ENCODE peak calls at places on chromosomes 6 and 20, in five cellular contexts. One of them, this sample, is unnamed.

GRCh38 chr20:36988494-36988966 is 37.0 kb upstream of the SAMHD1 start:
- DNase-seq in Calu3: no peak
- DNase-seq in epithelial cell of esophagus: peak; percentile 39
- DNase-seq in AG04450: no peak
- DNase-seq in glutamatergic neuron: no peak
- DNase-seq in this sample: no peak

GRCh38 chr6:56595490-56596122 is 47.1 kb downstream of the DST start:
- DNase-seq in AG04450: no peak
- DNase-seq in Calu3: peak; percentile 41
- DNase-seq in epithelial cell of esophagus: peak; percentile 81
- DNase-seq in glutamatergic neuron: peak; percentile 30
- DNase-seq in this sample: peak; percentile 26

GRCh38 chr20:38222231-38222922 is 38.2 kb downstream of the KIAA1755 start:
- DNase-seq in epithelial cell of esophagus: peak; percentile 61
- DNase-seq in Calu3: peak; percentile 92
- DNase-seq in AG04450: no peak
- DNase-seq in glutamatergic neuron: peak; percentile 87
- DNase-seq in this sample: peak; percentile 82

GRCh38 chr6:170087946-170088348 is 202.9 kb downstream of the DLL1 start:
- DNase-seq in AG04450: no peak
- DNase-seq in Calu3: no peak
- DNase-seq in glutamatergic neuron: peak; percentile 62
- DNase-seq in epithelial cell of esophagus: no peak
- DNase-seq in this sample: peak; percentile 24

GRCh38 chr6:108436771-108437170 is 123.9 kb upstream of the FOXO3 start:
- DNase-seq in AG04450: no peak
- DNase-seq in Calu3: no peak
- DNase-seq in epithelial cell of esophagus: no peak
- DNase-seq in glutamatergic neuron: no peak
- DNase-seq in this sample: no peak

GRCh38 chr6:75802366-75802765 is 53.3 kb downstream of the MYO6 start:
- DNase-seq in glutamatergic neuron: no peak
- DNase-seq in Calu3: no peak
- DNase-seq in AG04450: no peak
- DNase-seq in epithelial cell of esophagus: no peak
- DNase-seq in this sample: no peak

GRCh38 chr20:3911956-3912355 is 22.8 kb downstream of the PANK2 start:
- DNase-seq in Calu3: no peak
- DNase-seq in glutamatergic neuron: no peak
- DNase-seq in AG04450: no peak
- DNase-seq in epithelial cell of esophagus: no peak
- DNase-seq in this sample: no peak

GRCh38 chr6:119234457-119234856 is 115.1 kb downstream of the MAN1A1 start:
- DNase-seq in glutamatergic neuron: no peak
- DNase-seq in AG04450: no peak
- DNase-seq in epithelial cell of esophagus: no peak
- DNase-seq in Calu3: no peak
- DNase-seq in this sample: no peak

GRCh38 chr6:169556758-169557505 is 144.9 kb downstream of the WDR27 start:
- DNase-seq in AG04450: no peak
- DNase-seq in Calu3: no peak
- DNase-seq in epithelial cell of esophagus: no peak
- DNase-seq in glutamatergic neuron: no peak
- DNase-seq in this sample: no peak

GRCh38 chr6:3266170-3266569 is 7.4 kb downstream of the PSMG4 start:
- DNase-seq in Calu3: no peak
- DNase-seq in epithelial cell of esophagus: no peak
- DNase-seq in AG04450: no peak
- DNase-seq in glutamatergic neuron: no peak
- DNase-seq in this sample: no peak

GRCh38 chr6:148599967-148600426 is 146.8 kb upstream of the UST start:
- DNase-seq in Calu3: no peak
- DNase-seq in glutamatergic neuron: no peak
- DNase-seq in epithelial cell of esophagus: no peak
- DNase-seq in AG04450: peak; percentile 26
- DNase-seq in this sample: no peak

GRCh38 chr6:31701666-31702420 is 1.3 kb downstream of the ABHD16A start:
- DNase-seq in glutamatergic neuron: peak; percentile 48
- DNase-seq in epithelial cell of esophagus: no peak
- DNase-seq in Calu3: no peak
- DNase-seq in AG04450: no peak
- DNase-seq in this sample: no peak

GRCh38 chr6:19569563-19569962 is 267.6 kb upstream of the ID4 start:
- DNase-seq in epithelial cell of esophagus: no peak
- DNase-seq in Calu3: no peak
- DNase-seq in AG04450: no peak
- DNase-seq in glutamatergic neuron: no peak
- DNase-seq in this sample: no peak

GRCh38 chr6:34556031-34556471 is at the start of gene SPDEF:
- DNase-seq in epithelial cell of esophagus: peak; percentile 32
- DNase-seq in glutamatergic neuron: no peak
- DNase-seq in AG04450: no peak
- DNase-seq in Calu3: peak; percentile 76
- DNase-seq in this sample: no peak
- TF ChIP-seq CTCF in epithelial cell of esophagus: peak; percentile 8
- TF ChIP-seq CTCF in glutamatergic neuron: no peak
- TF ChIP-seq CTCF in AG04450: no peak
- TF ChIP-seq CTCF in Calu3: no peak
- TF ChIP-seq CTCF in this sample: no peak

DNA sequence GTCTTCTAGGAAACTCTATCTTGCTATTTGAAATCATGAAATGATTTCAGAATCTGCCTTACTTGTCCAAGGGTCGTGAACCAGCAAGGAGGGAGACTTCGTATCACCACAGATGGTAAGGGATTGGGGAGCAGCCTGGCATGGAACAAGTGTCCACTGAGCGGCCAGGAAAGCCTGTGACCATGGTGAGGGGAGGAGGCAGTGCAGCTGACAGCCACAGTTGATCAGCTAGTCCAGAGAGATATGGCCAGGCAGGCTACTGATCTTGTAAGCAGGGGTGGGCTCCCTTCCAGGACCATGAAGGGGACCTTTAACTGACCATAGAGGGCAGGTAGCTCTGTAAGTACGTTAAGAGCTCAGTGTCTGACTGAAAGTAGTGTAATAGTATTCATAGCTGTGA is 96.8 kb upstream of the TENT5A start:
- DNase-seq in Calu3: no peak
- DNase-seq in AG04450: no peak
- DNase-seq in glutamatergic neuron: no peak
- DNase-seq in epithelial cell of esophagus: no peak
- DNase-seq in this sample: no peak
- TF ChIP-seq CTCF in Calu3: no peak
- TF ChIP-seq CTCF in AG04450: no peak
- TF ChIP-seq CTCF in glutamatergic neuron: no peak
- TF ChIP-seq CTCF in epithelial cell of esophagus: no peak
- TF ChIP-seq CTCF in this sample: no peak

DNA sequence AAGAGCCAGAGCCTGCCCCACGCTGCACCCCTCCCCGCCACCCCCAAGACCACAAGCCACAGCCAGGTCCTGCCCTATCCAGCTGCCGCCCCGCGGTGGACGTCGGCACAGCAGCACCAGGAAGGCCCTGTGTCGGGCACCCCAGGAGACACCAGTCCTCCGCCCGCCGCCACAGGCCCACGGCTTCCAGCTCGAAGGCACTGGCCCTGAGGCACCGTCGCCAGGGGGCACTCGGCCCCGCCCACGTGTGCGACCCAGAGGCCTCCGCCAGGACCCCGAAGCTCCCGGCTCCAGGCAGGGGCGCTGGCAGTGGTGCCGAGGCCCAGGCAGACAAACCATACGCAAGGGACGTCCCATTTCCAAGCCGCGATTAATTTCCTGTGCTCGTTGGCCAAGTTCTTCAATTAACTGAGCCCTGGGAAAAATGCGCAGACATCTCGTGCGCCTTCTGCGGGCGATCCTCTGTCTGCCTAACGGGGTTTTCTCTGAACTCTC is 19.4 kb downstream of the KCNQ2 start:
- DNase-seq in epithelial cell of esophagus: no peak
- DNase-seq in AG04450: no peak
- DNase-seq in Calu3: peak; percentile 57
- DNase-seq in glutamatergic neuron: no peak
- DNase-seq in this sample: no peak
- TF ChIP-seq CTCF in epithelial cell of esophagus: no peak
- TF ChIP-seq CTCF in AG04450: no peak
- TF ChIP-seq CTCF in Calu3: peak; percentile 41
- TF ChIP-seq CTCF in glutamatergic neuron: no peak
- TF ChIP-seq CTCF in this sample: no peak

GRCh38 chr20:16664031-16664430 is 65.8 kb upstream of the SNRPB2 start:
- DNase-seq in Calu3: no peak
- DNase-seq in glutamatergic neuron: peak; percentile 62
- DNase-seq in AG04450: no peak
- DNase-seq in epithelial cell of esophagus: no peak
- DNase-seq in this sample: no peak

GRCh38 chr20:16662462-16662861 is 67.4 kb upstream of the SNRPB2 start:
- DNase-seq in Calu3: no peak
- DNase-seq in glutamatergic neuron: no peak
- DNase-seq in AG04450: no peak
- DNase-seq in epithelial cell of esophagus: no peak
- DNase-seq in this sample: no peak

GRCh38 chr20:16671753-16672152 is 58.1 kb upstream of the SNRPB2 start:
- DNase-seq in Calu3: no peak
- DNase-seq in AG04450: no peak
- DNase-seq in glutamatergic neuron: no peak
- DNase-seq in epithelial cell of esophagus: no peak
- DNase-seq in this sample: no peak

GRCh38 chr20:16661738-16662137 is 68.1 kb upstream of the SNRPB2 start:
- DNase-seq in glutamatergic neuron: no peak
- DNase-seq in Calu3: no peak
- DNase-seq in epithelial cell of esophagus: peak; percentile 2
- DNase-seq in AG04450: no peak
- DNase-seq in this sample: no peak

GRCh38 chr20:16666272-16666671 is 63.6 kb upstream of the SNRPB2 start:
- DNase-seq in AG04450: no peak
- DNase-seq in glutamatergic neuron: no peak
- DNase-seq in Calu3: no peak
- DNase-seq in epithelial cell of esophagus: no peak
- DNase-seq in this sample: no peak
- TF ChIP-seq CTCF in AG04450: peak; percentile 13
- TF ChIP-seq CTCF in glutamatergic neuron: peak; percentile 38
- TF ChIP-seq CTCF in Calu3: no peak
- TF ChIP-seq CTCF in epithelial cell of esophagus: peak; percentile 24
- TF ChIP-seq CTCF in this sample: peak; percentile 30

DNA sequence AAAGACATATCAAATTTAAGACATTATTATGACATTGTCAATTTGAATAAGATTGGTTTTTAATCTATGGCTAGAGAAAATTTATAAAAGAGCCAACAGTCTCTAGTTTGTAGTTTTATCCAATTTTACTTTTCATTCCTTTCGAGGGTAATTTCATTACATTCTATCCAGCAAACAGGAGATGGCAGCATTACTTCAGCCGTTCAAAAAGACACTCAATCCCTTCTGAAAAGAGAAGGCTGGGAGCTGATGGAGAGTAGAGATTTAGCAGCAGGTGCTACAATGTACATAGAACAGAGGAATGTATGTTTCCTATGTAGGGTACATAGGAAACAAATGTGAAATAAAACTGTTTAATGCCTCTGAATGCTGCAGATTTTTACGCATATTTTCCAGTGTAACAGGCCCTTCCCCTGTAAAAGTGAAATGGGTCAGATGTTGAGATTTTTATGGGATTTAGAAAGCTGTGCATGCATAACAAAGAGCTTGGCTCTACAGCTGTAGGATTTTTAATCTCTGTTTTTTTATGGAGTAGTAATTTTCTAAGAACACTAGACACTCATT is 15.9 kb downstream of the RPS12 start:
- DNase-seq in epithelial cell of esophagus: peak; percentile 41
- DNase-seq in AG04450: no peak
- DNase-seq in glutamatergic neuron: no peak
- DNase-seq in Calu3: peak; percentile 34
- DNase-seq in this sample: no peak
- TF ChIP-seq CTCF in epithelial cell of esophagus: peak; percentile 54
- TF ChIP-seq CTCF in AG04450: peak; percentile 71
- TF ChIP-seq CTCF in glutamatergic neuron: peak; percentile 10
- TF ChIP-seq CTCF in Calu3: peak; percentile 48
- TF ChIP-seq CTCF in this sample: peak; percentile 21